ENCODE peak calls at places on chromosome 11, in nine cellular contexts. A, I, G, T, H, Y, P, O and N are unnamed samples.
A peak's percentile ranks its signal among the peaks of the same experiment; 100 is the strongest.

GRCh38 chr11:20374746-20375305 is 11.3 kb downstream of the HTATIP2 start:
- DNase-seq in A (peak; percentile 22), I (no peak), G (no peak), T (no peak), H (no peak), Y (no peak), P (no peak), O (no peak), N (no peak)

GRCh38 chr11:116701297-116701801 is 71.4 kb downstream of the BUD13 start:
- DNase-seq in A (no peak), I (peak; percentile 24), G (peak; percentile 3), T (no peak), H (no peak), Y (no peak), P (no peak), O (no peak), N (no peak)

GRCh38 chr11:106447631-106448191 is 370.2 kb downstream of the AASDHPPT start:
- DNase-seq in A (no peak), I (no peak), G (no peak), T (no peak), H (no peak), Y (no peak), P (no peak), O (no peak), N (no peak)

GRCh38 chr11:65435330-65435931 is 12.8 kb downstream of the NEAT1 start:
- DNase-seq in A (peak; percentile 23), I (no peak), G (no peak), T (no peak), H (no peak), Y (no peak), P (no peak), O (peak; percentile 21), N (no peak)

GRCh38 chr11:15893080-15893492 is 463.3 kb downstream of the SOX6 start:
- DNase-seq in A (no peak), I (no peak), G (peak; percentile 50), T (no peak), H (no peak), Y (no peak), P (no peak), O (peak; percentile 33), N (no peak)

GRCh38 chr11:122038543-122038942 is 77.5 kb downstream of the BLID start:
- DNase-seq in A (no peak), I (no peak), G (no peak), T (no peak), H (no peak), Y (no peak), P (peak; percentile 74), O (no peak), N (no peak)

GRCh38 chr11:17581732-17582053 is 34.6 kb downstream of the OTOG start:
- DNase-seq in A (no peak), I (peak; percentile 13), G (no peak), T (no peak), H (no peak), Y (peak; percentile 27), P (no peak), O (no peak), N (no peak)

GRCh38 chr11:73387594-73388021 is 11.4 kb downstream of the RELT start:
- DNase-seq in A (no peak), I (no peak), G (no peak), T (no peak), H (no peak), Y (no peak), P (peak; percentile 37), O (no peak), N (no peak)

GRCh38 chr11:12212181-12212820 is 101.9 kb downstream of the MICAL2 start:
- DNase-seq in A (no peak), I (no peak), G (no peak), T (no peak), H (no peak), Y (no peak), P (no peak), O (no peak), N (no peak)

GRCh38 chr11:64000740-64001514 is 14.7 kb downstream of the OTUB1 start:
- DNase-seq in A (no peak), I (no peak), G (no peak), T (no peak), H (no peak), Y (no peak), P (peak; percentile 59), O (no peak), N (no peak)

GRCh38 chr11:63998558-63999348 is 12.5 kb downstream of the OTUB1 start:
- DNase-seq in A (no peak), I (peak; percentile 65), G (peak; percentile 52), T (no peak), H (no peak), Y (no peak), P (peak; percentile 82), O (no peak), N (no peak)

GRCh38 chr11:64001552-64002427 is 15.6 kb downstream of the OTUB1 start:
- DNase-seq in A (no peak), I (no peak), G (peak; percentile 41), T (no peak), H (no peak), Y (no peak), P (no peak), O (no peak), N (no peak)

GRCh38 chr11:63999349-64000025 is 13.2 kb downstream of the OTUB1 start:
- DNase-seq in A (peak; percentile 50), I (peak; percentile 85), G (peak; percentile 66), T (no peak), H (peak; percentile 82), Y (peak; percentile 83), P (peak; percentile 84), O (peak; percentile 95), N (no peak)

GRCh38 chr11:64000026-64000739 is 13.9 kb downstream of the OTUB1 start:
- DNase-seq in A (peak; percentile 71), I (peak; percentile 80), G (peak; percentile 44), T (no peak), H (no peak), Y (peak; percentile 65), P (peak; percentile 90), O (peak; percentile 55), N (no peak)
- TF ChIP-seq POLR2AphosphoS5 in A (no peak), I (no peak), G (no peak), T (no peak), H (no peak), Y (no peak), P (no peak), O (no peak), N (no peak)

DNA sequence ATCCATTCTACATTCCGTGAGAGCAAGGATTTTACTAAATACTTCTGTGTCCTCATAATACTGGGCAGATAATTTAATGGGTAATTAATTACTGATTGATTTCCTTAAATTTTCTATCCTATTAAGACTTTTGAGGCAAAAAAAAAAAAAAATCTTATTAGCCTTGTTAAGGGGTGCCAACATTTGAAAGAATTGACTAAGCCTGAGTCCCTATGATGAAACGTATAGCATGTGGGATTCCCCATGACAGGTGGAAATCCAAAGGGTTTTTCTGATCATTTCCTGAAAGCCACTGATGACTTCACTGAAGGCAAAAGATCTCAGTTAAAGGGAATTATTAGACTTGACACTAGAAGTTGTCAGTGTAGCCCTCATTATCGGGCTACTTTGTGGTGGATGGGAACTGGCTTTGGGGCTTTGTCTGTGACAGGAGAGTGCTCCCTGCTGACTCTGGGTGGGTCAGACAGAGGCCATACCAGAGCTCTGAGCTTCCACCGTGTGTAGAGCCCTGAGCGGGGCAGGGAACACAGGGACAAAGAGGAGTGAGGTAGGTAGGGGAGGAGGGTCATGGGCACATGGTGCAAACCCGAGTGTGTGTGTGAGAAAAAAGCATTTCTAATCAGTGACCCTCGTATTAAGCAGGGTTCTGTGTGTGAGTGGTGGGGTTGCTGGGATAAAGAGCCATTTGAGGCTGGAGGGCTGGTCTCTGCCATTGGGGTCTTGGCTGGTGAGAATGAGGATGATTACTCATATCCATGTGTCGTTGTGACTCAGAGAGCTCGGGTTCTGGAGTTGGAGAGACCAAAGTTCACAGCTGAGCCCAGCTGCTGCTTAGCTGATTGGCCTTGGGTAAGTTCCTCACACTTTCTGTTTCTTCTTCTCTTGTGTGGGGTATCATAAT is 101.1 kb downstream of the GRIK4 start:
- DNase-seq in A (peak; percentile 28), I (peak; percentile 27), G (no peak), T (no peak), H (no peak), Y (no peak), P (no peak), O (no peak), N (no peak)
- TF ChIP-seq POLR2AphosphoS5 in A (no peak), I (no peak), G (no peak), T (no peak), H (no peak), Y (no peak), P (no peak), O (no peak), N (no peak)

GRCh38 chr11:32435947-32436750 is 810 bp upstream of the WT1 start:
- DNase-seq in A (no peak), I (no peak), G (peak; percentile 23), T (no peak), H (no peak), Y (no peak), P (peak; percentile 65), O (no peak), N (no peak)

GRCh38 chr11:32436751-32437405 is 1.5 kb upstream of the WT1 start:
- DNase-seq in A (no peak), I (no peak), G (peak; percentile 17), T (no peak), H (no peak), Y (no peak), P (peak; percentile 63), O (no peak), N (no peak)

GRCh38 chr11:32435152-32435480 is 223 bp downstream of the WT1 start:
- DNase-seq in A (no peak), I (no peak), G (no peak), T (no peak), H (no peak), Y (no peak), P (peak; percentile 45), O (no peak), N (no peak)

GRCh38 chr11:32434387-32435151 is 770 bp downstream of the WT1 start:
- DNase-seq in A (no peak), I (no peak), G (peak; percentile 26), T (no peak), H (peak; percentile 85), Y (no peak), P (peak; percentile 69), O (no peak), N (no peak)

GRCh38 chr11:32435511-32435946 is at the start of gene WT1:
- DNase-seq in A (no peak), I (no peak), G (peak; percentile 31), T (no peak), H (peak; percentile 84), Y (no peak), P (peak; percentile 86), O (no peak), N (no peak)
- TF ChIP-seq POLR2AphosphoS5 in A (no peak), I (no peak), G (no peak), T (no peak), H (peak; percentile 38), Y (no peak), P (no peak), O (no peak), N (no peak)

DNA sequence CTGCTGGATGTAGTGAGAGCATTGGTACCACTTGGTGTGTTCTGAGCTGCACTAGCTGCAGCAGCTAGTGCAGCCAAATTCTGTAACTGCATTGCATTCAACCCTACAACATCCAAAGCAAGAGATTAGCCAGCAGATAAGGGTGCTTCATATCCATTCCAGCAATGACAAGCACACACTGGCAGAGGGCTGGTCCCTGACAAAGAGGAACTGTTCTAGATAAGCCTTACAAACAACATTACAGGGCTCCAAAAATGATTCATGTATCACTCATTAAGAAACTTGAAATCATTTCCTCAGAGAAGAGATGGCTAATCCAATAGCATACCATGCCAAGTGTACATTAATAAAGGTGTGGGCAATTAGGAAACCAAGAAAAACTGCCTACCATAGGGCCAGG is 28.4 kb upstream of the RAPSN start:
- DNase-seq in A (no peak), I (no peak), G (no peak), T (no peak), H (no peak), Y (no peak), P (no peak), O (no peak), N (no peak)
- TF ChIP-seq POLR2AphosphoS5 in A (no peak), I (no peak), G (no peak), T (no peak), H (no peak), Y (no peak), P (no peak), O (no peak), N (no peak)